ENCODE peak calls at places on chromosomes 3 and 15, in nine cellular contexts. G is A673; N is CD4-positive, alpha-beta T cell; M is foreskin fibroblast; E is stimulated activated CD4-positive, alpha-beta T cell treated with anti-CD3 and anti-CD28 coated beads, Interleukin-12 subunit alpha, Interleukin-12 subunit beta, amount 100 ng/mL, for 24 hours; W is SJSA1; S is MV-4-11; U is fibroblast of lung; T is small intestine. I is an unnamed sample.

GRCh38 chr3:139482206-139482605 is 5.9 kb upstream of the RBP2 start:
- DNase-seq in T (no peak), G (no peak), S (no peak), N (no peak), E (no peak), M (no peak), U (no peak), W (no peak), I (no peak)

GRCh38 chr15:98943609-98944111 is 63.9 kb downstream of the PGPEP1L start:
- DNase-seq in W (no peak), M (no peak), N (no peak), G (no peak), U (peak; percentile 38), T (peak; percentile 13), E (no peak), S (no peak), I (no peak)

GRCh38 chr3:72270072-72270611 is 485.2 kb upstream of the PROK2 start:
- DNase-seq in E (no peak), U (peak; percentile 95), M (peak; percentile 97), S (peak; percentile 96), T (peak; percentile 94), W (peak; percentile 74), G (peak; percentile 58), N (no peak), I (no peak)

GRCh38 chr3:146555311-146555710 is 10.9 kb upstream of the PLSCR1 start:
- DNase-seq in G (no peak), W (no peak), M (no peak), N (no peak), E (no peak), U (no peak), T (no peak), S (no peak), I (no peak)

GRCh38 chr3:71979155-71979554 is 194.2 kb upstream of the PROK2 start:
- DNase-seq in E (no peak), S (no peak), T (peak; percentile 82), U (no peak), N (no peak), G (no peak), W (no peak), M (no peak), I (no peak)

GRCh38 chr3:194485876-194486539 is 794 bp downstream of the ATP13A3 start:
- DNase-seq in U (peak; percentile 46), E (peak; percentile 18), G (peak; percentile 23), W (peak; percentile 48), N (peak; percentile 42), S (no peak), M (peak; percentile 65), T (peak; percentile 56), I (no peak)

GRCh38 chr3:12960497-12960896 is 112.7 kb downstream of the IQSEC1 start:
- DNase-seq in W (no peak), U (no peak), G (no peak), N (no peak), M (no peak), T (no peak), E (no peak), S (no peak), I (peak; percentile 56)

GRCh38 chr3:129553771-129554170 is 10.8 kb downstream of the H1-8 start:
- DNase-seq in S (peak; percentile 71), N (no peak), E (no peak), W (no peak), T (peak; percentile 19), G (no peak), U (no peak), M (no peak), I (peak; percentile 48)

GRCh38 chr3:49601358-49602048 is 47.2 kb downstream of the BSN start:
- DNase-seq in G (no peak), E (no peak), M (peak; percentile 45), U (no peak), N (no peak), W (peak; percentile 8), T (no peak), S (no peak), I (no peak)

GRCh38 chr3:188518416-188518815 is 364.5 kb downstream of the LPP start:
- DNase-seq in W (no peak), G (no peak), U (no peak), M (no peak), T (no peak), N (no peak), E (no peak), S (no peak), I (no peak)

GRCh38 chr3:46946416-46946815 is 30.1 kb downstream of the CCDC12 start:
- DNase-seq in T (peak; percentile 59), E (no peak), M (no peak), W (no peak), S (no peak), U (no peak), N (no peak), G (no peak), I (no peak)

GRCh38 chr3:167691366-167691765 is 37.6 kb upstream of the WDR49 start:
- DNase-seq in S (peak; percentile 96), N (peak; percentile 8), M (no peak), T (peak; percentile 17), G (no peak), E (no peak), U (no peak), W (no peak), I (peak; percentile 95)

GRCh38 chr3:40864146-40864782 is 335.0 kb upstream of the CTNNB1 start:
- DNase-seq in S (peak; percentile 44), T (no peak), E (no peak), U (no peak), W (no peak), G (no peak), N (no peak), M (no peak), I (no peak)

GRCh38 chr15:45862034-45862433 is 227.2 kb downstream of the SQOR start:
- DNase-seq in M (no peak), N (no peak), T (no peak), E (no peak), W (no peak), U (no peak), S (no peak), G (no peak), I (no peak)

GRCh38 chr3:13058346-13059120 is 14.7 kb downstream of the IQSEC1 start:
- DNase-seq in S (no peak), U (no peak), M (no peak), E (no peak), W (no peak), G (no peak), T (no peak), N (no peak), I (no peak)

GRCh38 chr3:43998841-43999805 is 242.6 kb upstream of the TOPAZ1 start:
- DNase-seq in W (no peak), G (peak; percentile 80), S (no peak), E (no peak), N (no peak), T (no peak), U (peak; percentile 40), M (peak; percentile 96), I (peak; percentile 5)

GRCh38 chr3:183811638-183812037 is 13.7 kb downstream of the MAP6D1 start:
- DNase-seq in M (no peak), G (no peak), N (no peak), T (no peak), U (no peak), S (no peak), W (no peak), E (no peak), I (no peak)

GRCh38 chr3:125589743-125590142 is 5.6 kb downstream of the OSBPL11 start:
- DNase-seq in S (peak; percentile 11), W (no peak), N (no peak), G (no peak), T (no peak), U (peak; percentile 40), M (no peak), E (no peak), I (no peak)

GRCh38 chr3:137249311-137249940 is 291.6 kb downstream of the IL20RB start:
- DNase-seq in S (no peak), G (no peak), U (no peak), M (no peak), N (no peak), W (no peak), T (no peak), E (no peak), I (no peak)

GRCh38 chr3:49666592-49666991 is 7.6 kb upstream of the APEH start:
- DNase-seq in W (no peak), G (no peak), S (no peak), E (no peak), U (no peak), M (peak; percentile 48), N (no peak), T (no peak), I (no peak)

GRCh38 chr3:72665701-72666443 is 182.4 kb downstream of the SHQ1 start:
- DNase-seq in W (no peak), S (no peak), U (no peak), G (peak; percentile 27), T (peak; percentile 41), N (peak; percentile 60), E (peak; percentile 6), M (peak; percentile 46), I (peak; percentile 19)

GRCh38 chr3:148074916-148075315 is 622.8 kb upstream of the AGTR1 start:
- DNase-seq in M (no peak), T (no peak), S (no peak), E (no peak), N (no peak), G (peak; percentile 66), U (no peak), W (no peak), I (no peak)

GRCh38 chr3:117910820-117911524 is 1123.7 kb downstream of the IGSF11 start:
- DNase-seq in G (no peak), U (no peak), T (no peak), M (no peak), S (no peak), E (no peak), W (no peak), N (no peak), I (no peak)

GRCh38 chr15:69346112-69346511 is 47.4 kb downstream of the PAQR5 start:
- DNase-seq in W (peak; percentile 63), S (no peak), G (no peak), U (peak; percentile 42), M (peak; percentile 25), N (no peak), T (no peak), E (no peak), I (no peak)

GRCh38 chr3:22734756-22735155 is 468.4 kb upstream of the UBE2E2 start:
- DNase-seq in T (no peak), S (peak; percentile 12), G (no peak), W (no peak), N (no peak), E (no peak), M (peak; percentile 25), U (no peak), I (no peak)

GRCh38 chr3:48960841-48961413 is 29.1 kb upstream of the P4HTM start:
- DNase-seq in W (no peak), G (no peak), U (no peak), S (peak; percentile 57), M (no peak), E (no peak), N (no peak), T (no peak), I (no peak)

GRCh38 chr15:59523702-59524101 is 85.7 kb downstream of the FAM81A start:
- DNase-seq in G (no peak), W (no peak), E (no peak), U (no peak), M (no peak), T (no peak), S (no peak), N (no peak), I (no peak)

GRCh38 chr15:52067545-52067926 is 45.0 kb downstream of the BCL2L10 start:
- DNase-seq in M (peak; percentile 29), S (no peak), U (no peak), G (no peak), E (no peak), W (no peak), N (no peak), T (no peak), I (no peak)

GRCh38 chr3:11909726-11910125 is 63.0 kb upstream of the TAMM41 start:
- DNase-seq in T (no peak), E (no peak), M (no peak), G (no peak), N (no peak), S (no peak), W (no peak), U (no peak), I (no peak)

GRCh38 chr3:124559650-124560405 is 170.4 kb upstream of the UMPS start:
- DNase-seq in T (peak; percentile 82), W (peak; percentile 66), S (peak; percentile 61), M (peak; percentile 88), N (peak; percentile 44), G (peak; percentile 93), U (peak; percentile 75), E (peak; percentile 17), I (peak; percentile 51)

GRCh38 chr15:29361560-29361959 is 91.9 kb upstream of the NSMCE3 start:
- DNase-seq in N (no peak), G (no peak), U (no peak), T (no peak), E (no peak), W (no peak), M (no peak), S (no peak), I (no peak)

I was measured in Jurkat, Clone E6-1.